ENCODE peak calls at places on chromosome 7, in seven cellular contexts. C, Y, X, H, J, S and V are unnamed samples.

GRCh38 chr7:143230602-143231457 is 9.0 kb downstream of the TAS2R40 start:
- DNase-seq in Y (no peak), C (no peak), S (no peak), X (no peak), H (no peak), J (no peak), V (no peak)

GRCh38 chr7:78690174-78690573 is 763.3 kb downstream of the MAGI2 start:
- DNase-seq in J (no peak), Y (no peak), S (no peak), C (no peak), H (no peak), X (no peak), V (no peak)

GRCh38 chr7:106870983-106871410 is 5.9 kb downstream of the PIK3CG start:
- DNase-seq in J (no peak), C (no peak), H (no peak), X (no peak), Y (peak), S (no peak), V (no peak)

GRCh38 chr7:120033114-120033513 is 239.9 kb upstream of the KCND2 start:
- DNase-seq in X (no peak), J (no peak), S (no peak), H (no peak), C (no peak), Y (peak), V (no peak)

GRCh38 chr7:4633012-4633411 is 49.1 kb upstream of the FOXK1 start:
- DNase-seq in Y (no peak), C (no peak), X (no peak), J (no peak), H (no peak), S (no peak), V (no peak)

GRCh38 chr7:136869991-136870798 is 1.7 kb downstream of the CHRM2 start:
- DNase-seq in H (peak), J (no peak), S (no peak), X (no peak), Y (no peak), C (no peak), V (no peak)

GRCh38 chr7:33667261-33667660 is 238.1 kb upstream of the BMPER start:
- DNase-seq in S (no peak), X (no peak), J (no peak), Y (no peak), C (no peak), H (no peak), V (no peak)

GRCh38 chr7:36128448-36129047 is 24.5 kb upstream of the EEPD1 start:
- DNase-seq in J (peak), X (peak), S (peak), C (peak), Y (no peak), H (peak), V (peak)

GRCh38 chr7:96238976-96239766 is 82.7 kb downstream of the SLC25A13 start:
- DNase-seq in H (no peak), C (no peak), Y (no peak), J (no peak), X (no peak), S (no peak), V (no peak)

GRCh38 chr7:74623135-74623534 is 34.4 kb upstream of the GTF2I start:
- DNase-seq in Y (no peak), H (no peak), C (no peak), X (no peak), J (no peak), S (no peak), V (no peak)

GRCh38 chr7:84117304-84117703 is 77.3 kb downstream of the SEMA3A start:
- DNase-seq in C (no peak), J (no peak), H (no peak), S (no peak), X (no peak), Y (no peak), V (no peak)

GRCh38 chr7:94386416-94386815 is 8.3 kb upstream of the COL1A2 start:
- DNase-seq in H (no peak), C (no peak), Y (no peak), X (no peak), S (no peak), J (no peak), V (no peak)

GRCh38 chr7:101231644-101232043 is 6.0 kb downstream of the CLDN15 start:
- DNase-seq in C (peak), Y (no peak), H (peak), X (no peak), J (no peak), S (no peak), V (no peak)
- H3K4me3 ChIP-seq in C (peak), Y (no peak), H (peak), X (no peak), J (no peak), S (no peak), V (no peak)

DNA sequence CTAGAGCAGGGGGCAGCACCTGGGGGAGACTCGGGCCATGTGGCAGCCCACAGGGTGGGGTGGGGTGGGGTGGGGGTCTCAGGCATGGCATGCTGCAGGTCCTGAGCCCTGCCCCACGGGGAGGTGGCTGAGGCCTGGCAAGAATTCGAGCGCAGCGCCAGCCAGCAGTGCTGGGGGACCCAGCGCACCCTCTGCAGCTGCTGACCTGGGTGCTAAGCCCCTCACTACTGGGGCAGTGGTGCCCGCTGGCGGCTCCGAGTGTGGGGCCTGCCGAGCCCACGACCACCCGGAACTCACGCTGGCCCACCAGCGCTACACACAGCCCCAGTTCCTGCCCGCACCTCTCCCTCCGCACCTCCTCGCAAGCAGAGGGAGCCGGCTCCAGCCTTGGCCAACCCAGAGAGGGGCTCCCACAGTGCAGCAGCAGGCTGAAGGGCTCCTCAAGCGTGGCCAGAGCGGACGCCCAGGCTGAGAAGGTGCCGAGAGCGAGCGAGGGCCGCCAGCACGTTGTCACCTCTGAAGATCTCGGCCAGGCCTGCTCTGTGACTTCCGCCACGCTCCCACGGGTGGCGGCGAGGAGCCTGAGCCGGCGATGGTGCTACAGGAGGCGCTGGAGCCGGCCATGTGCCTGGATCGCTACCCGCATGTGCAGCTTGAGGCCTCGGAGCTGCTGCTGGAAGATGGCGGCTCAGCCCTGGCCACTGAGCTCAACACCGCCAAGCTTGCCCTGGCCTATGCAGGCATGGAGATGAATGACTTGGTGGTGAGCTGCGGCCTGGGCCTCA is 145.1 kb upstream of the C7orf33 start:
- DNase-seq in H (no peak), X (no peak), C (no peak), S (no peak), J (no peak), Y (no peak), V (no peak)
- TF ChIP-seq CTCF in H (no peak), X (no peak), C (no peak), S (no peak), J (no peak), Y (no peak), V (no peak)

DNA sequence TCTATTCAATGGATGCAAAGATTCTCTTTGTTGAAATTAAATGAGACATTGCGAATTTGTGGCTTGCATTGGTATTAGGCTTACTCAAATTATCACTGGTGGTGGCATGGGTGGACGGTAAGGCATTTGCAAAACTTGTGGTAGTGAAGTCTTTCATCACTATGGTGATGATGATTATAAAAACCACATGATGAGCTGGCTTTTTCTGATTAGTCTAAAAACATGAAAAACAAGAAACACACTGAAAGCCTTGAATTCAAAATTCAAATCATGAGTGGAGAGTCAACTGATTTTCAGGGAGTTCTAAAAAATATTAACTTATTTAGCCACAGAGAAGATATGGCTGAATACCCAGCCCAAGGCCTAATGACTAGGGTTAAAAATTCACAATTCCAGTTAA is 99.8 kb upstream of the HGF start:
- DNase-seq in X (no peak), Y (no peak), S (no peak), J (no peak), H (no peak), C (no peak), V (no peak)
- H3K4me3 ChIP-seq in X (no peak), Y (no peak), S (no peak), J (no peak), H (no peak), C (no peak), V (no peak)

GRCh38 chr7:7639847-7640220 is 718 bp upstream of the UMAD1 start:
- DNase-seq in S (no peak), J (no peak), Y (peak), X (no peak), H (peak), C (peak), V (peak)

GRCh38 chr7:7642081-7642480 is 1.5 kb downstream of the UMAD1 start:
- DNase-seq in H (peak), C (peak), J (no peak), Y (no peak), S (no peak), X (no peak), V (no peak)

GRCh38 chr7:7640221-7641128 is at the start of gene UMAD1:
- DNase-seq in X (peak), J (peak), H (peak), S (peak), C (peak), Y (peak), V (peak)

GRCh38 chr7:7639421-7639820 is 1.1 kb upstream of the UMAD1 start:
- DNase-seq in H (no peak), X (no peak), S (no peak), C (no peak), J (no peak), Y (no peak), V (no peak)

DNA sequence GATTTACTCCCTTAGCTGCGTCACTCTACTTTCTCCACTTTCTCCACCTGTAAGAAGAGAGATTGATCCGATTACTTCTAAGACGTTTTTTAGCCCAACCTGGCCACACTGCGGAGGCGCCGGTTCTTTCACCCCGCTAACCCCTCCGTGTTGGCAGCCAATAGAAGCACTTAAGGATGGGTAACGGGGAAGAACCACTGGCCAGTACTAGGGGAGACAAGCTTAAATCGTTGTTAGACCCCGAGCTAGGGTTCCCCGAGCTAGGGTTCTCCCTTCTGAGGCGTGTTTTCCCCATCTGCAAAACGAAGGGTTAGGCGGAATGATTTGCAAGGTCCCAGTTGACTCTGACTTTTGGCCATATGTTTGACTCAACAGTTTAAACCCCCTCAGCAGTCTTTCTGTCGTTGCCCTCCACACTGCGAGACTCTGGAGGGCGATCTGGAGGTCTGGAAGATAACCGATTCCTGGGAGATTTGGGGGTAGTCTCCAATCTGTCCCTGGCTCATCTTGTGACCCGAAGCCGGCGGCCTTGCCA is 644 bp downstream of the UMAD1 start:
- DNase-seq in C (peak), H (peak), J (no peak), Y (no peak), S (no peak), X (no peak), V (peak)
- TF ChIP-seq CTCF in C (no peak), H (no peak), J (no peak), Y (no peak), S (no peak), X (no peak), V (no peak)

GRCh38 chr7:99825451-99825850 is 2.4 kb upstream of the CYP3A43 start:
- DNase-seq in Y (no peak), C (no peak), X (no peak), J (no peak), H (peak), S (no peak), V (no peak)

GRCh38 chr7:99820408-99821027 is 7.3 kb upstream of the CYP3A43 start:
- DNase-seq in Y (no peak), C (no peak), X (no peak), H (no peak), S (no peak), J (no peak), V (no peak)

GRCh38 chr7:99824091-99824490 is 3.7 kb upstream of the CYP3A43 start:
- DNase-seq in H (no peak), C (no peak), J (no peak), Y (no peak), S (no peak), X (no peak), V (no peak)

GRCh38 chr7:99825873-99826272 is 1.9 kb upstream of the CYP3A43 start:
- DNase-seq in Y (no peak), H (no peak), C (no peak), J (no peak), X (no peak), S (no peak), V (no peak)

DNA sequence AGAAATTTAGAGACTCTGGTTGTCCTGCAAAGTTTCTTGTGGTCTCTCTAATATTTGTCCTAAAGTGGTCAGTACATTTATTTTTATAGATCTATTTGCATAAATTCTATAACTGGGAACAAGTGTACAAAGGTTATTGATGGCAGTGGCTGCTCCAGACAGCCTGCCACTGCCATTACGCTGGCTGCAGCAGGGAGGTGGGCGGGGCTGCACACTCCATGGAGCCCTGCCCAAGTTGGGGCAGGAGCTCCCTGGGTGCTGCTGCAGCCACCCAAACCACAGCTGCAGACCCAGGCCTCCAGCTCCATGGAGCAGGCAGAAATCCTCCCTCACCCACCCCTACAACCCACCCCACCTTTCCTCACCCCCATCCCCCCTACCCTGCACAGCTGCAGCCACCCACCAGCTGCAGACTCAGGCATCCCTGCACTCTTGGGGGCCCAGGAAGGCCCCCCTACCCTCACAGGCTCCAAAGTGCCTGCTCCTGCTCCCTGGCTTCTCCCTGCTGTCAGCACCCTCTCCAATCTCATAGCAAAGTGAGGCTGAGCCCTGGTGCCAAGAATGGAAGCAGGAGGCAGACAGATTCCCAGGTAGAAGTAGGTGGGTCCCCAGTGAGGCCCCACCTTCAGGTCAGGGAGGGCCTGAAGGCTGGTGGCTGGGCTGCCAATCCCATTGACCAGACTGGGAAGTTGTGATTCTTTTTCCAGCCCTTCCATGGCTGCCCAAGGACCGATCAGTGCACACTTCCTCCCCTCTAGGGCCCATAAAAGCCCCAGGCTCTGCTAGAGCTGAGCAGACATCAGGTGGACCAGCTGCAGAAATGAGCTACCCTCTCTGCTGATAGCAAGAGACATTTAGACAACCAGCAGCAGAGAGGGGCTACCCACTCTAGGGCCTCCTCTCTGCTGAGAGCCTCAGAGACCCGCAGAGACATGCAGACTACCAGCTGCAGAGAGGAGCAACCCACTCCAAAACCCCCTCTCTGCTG is 4.8 kb upstream of the CYP3A43 start:
- DNase-seq in C (peak), X (no peak), J (no peak), H (no peak), Y (no peak), S (no peak), V (no peak)
- H3K4me3 ChIP-seq in C (no peak), X (no peak), J (no peak), H (no peak), Y (no peak), S (no peak), V (no peak)

GRCh38 chr7:82559203-82559805 is 115.7 kb upstream of the CACNA2D1 start:
- DNase-seq in Y (peak), X (no peak), C (no peak), H (peak), J (no peak), S (no peak), V (no peak)

GRCh38 chr7:82566752-82567151 is 123.2 kb upstream of the CACNA2D1 start:
- DNase-seq in J (no peak), S (no peak), H (no peak), C (no peak), X (no peak), Y (no peak), V (no peak)

GRCh38 chr7:82567356-82567755 is 123.8 kb upstream of the CACNA2D1 start:
- DNase-seq in C (no peak), S (no peak), Y (no peak), J (no peak), H (no peak), X (no peak), V (no peak)

GRCh38 chr7:82567841-82568240 is 124.3 kb upstream of the CACNA2D1 start:
- DNase-seq in X (no peak), J (no peak), H (no peak), Y (no peak), S (no peak), C (no peak), V (no peak)

DNA sequence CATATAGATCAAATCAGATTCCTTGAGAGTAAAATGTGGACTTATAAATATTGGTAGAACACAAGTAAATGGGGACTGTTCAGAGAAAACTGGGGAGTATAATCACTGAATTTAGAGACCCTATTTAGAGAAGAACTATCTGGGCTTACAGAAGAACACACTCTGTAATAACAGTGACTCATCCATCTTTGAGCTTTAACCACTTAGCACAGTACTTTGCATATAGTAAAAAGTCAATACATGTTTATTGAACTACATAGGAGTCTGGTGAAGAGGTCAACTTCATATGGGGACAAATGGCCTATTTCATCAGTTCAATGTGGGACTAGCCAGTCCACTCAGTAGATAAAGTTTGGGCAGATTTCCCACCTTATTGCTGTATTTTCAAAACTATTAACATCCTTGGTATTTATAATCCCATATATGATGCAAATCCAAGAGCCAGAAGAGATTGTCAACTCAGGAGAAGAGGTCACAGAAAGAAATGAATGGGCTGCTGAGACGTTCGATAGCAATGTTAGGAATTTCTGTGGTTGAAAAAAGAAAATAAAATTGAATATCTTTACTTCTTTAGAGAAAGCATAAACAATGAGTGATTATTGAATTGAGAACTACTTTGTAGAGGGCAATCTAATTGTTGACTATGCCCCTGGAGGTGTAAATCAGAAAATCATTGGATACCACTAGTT is 119.3 kb upstream of the CACNA2D1 start:
- DNase-seq in X (peak), J (no peak), Y (no peak), C (no peak), H (no peak), S (no peak), V (peak)
- TF ChIP-seq CTCF in X (no peak), J (no peak), Y (no peak), C (no peak), H (no peak), S (no peak), V (no peak)

GRCh38 chr7:92289321-92289720 is 43.5 kb downstream of the ANKIB1 start:
- DNase-seq in Y (no peak), J (no peak), X (no peak), S (no peak), H (no peak), C (no peak), V (no peak)
- H3K4me3 ChIP-seq in Y (no peak), J (no peak), X (no peak), S (no peak), H (no peak), C (no peak), V (no peak)

GRCh38 chr7:128266891-128267839 is 26.1 kb downstream of the LEP start:
- DNase-seq in S (no peak), H (peak), X (peak), J (no peak), C (peak), Y (no peak), V (peak)
- TF ChIP-seq CTCF in S (no peak), H (peak), X (peak), J (no peak), C (no peak), Y (no peak), V (peak)

GRCh38 chr7:6621195-6622128 is 6.1 kb downstream of the ZNF853 start:
- DNase-seq in S (no peak), X (no peak), C (no peak), Y (no peak), J (no peak), H (no peak), V (no peak)

GRCh38 chr7:6615853-6616555 is 594 bp downstream of the ZNF853 start:
- DNase-seq in Y (no peak), J (no peak), C (no peak), X (no peak), S (no peak), H (peak), V (no peak)

GRCh38 chr7:6619961-6620360 is 4.6 kb downstream of the ZNF853 start:
- DNase-seq in Y (peak), S (no peak), H (no peak), X (no peak), J (no peak), C (no peak), V (no peak)

GRCh38 chr7:6616854-6617643 is 1.6 kb downstream of the ZNF853 start:
- DNase-seq in Y (no peak), X (no peak), J (no peak), S (no peak), H (no peak), C (no peak), V (no peak)

DNA sequence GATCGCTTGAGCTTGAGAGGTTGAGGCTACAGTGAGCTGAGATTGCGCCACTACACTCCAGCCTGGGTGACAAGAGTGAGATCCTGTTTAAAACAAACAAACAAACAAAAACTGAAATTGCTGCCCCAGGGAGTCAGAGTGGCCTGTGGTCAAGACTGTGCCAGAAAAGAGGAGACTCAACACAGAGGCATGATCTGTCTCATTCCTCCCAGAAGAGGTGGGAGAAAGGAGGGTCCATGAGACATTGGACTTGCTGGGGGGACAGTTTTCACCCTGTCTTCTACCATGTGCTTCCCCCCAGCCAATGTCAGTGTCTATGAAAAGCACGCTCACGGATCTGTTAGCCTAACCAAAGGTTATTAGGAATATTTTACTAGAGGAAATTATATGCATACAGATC is 3.2 kb downstream of the ZNF853 start:
- DNase-seq in Y (no peak), S (no peak), X (no peak), H (no peak), C (no peak), J (no peak), V (no peak)
- H3K4me3 ChIP-seq in Y (no peak), S (no peak), X (no peak), H (no peak), C (no peak), J (no peak), V (no peak)